ENCODE peak calls at places on chromosome 13, in four cellular contexts. J is HFFc6; H is HEK293T; R is stimulated activated CD4-positive, alpha-beta T cell treated with anti-CD3 and anti-CD28 coated beads, Interleukin-2, amount 100 ng/mL, for 24 hours. D is an unnamed sample.

GRCh38 chr13:92661406-92661805 is 565.2 kb upstream of the GPC6 start:
- DNase-seq in R (no peak), H (no peak), J (no peak), D (no peak)

GRCh38 chr13:21259571-21260455 is 83.4 kb downstream of the MRPL57 start:
- DNase-seq in J (no peak), H (no peak), R (no peak), D (no peak)

GRCh38 chr13:114257014-114257413 is 22.3 kb downstream of the CDC16 start:
- DNase-seq in R (no peak), J (no peak), H (no peak), D (no peak)

GRCh38 chr13:23715092-23715761 is 145.0 kb downstream of the TNFRSF19 start:
- DNase-seq in R (no peak), J (no peak), H (no peak), D (no peak)

GRCh38 chr13:26061947-26062346 is 10.1 kb upstream of the SHISA2 start:
- DNase-seq in R (no peak), J (peak), H (no peak), D (no peak)

GRCh38 chr13:44620057-44620456 is 43.9 kb upstream of the TSC22D1 start:
- DNase-seq in J (peak), R (no peak), H (no peak), D (no peak)

GRCh38 chr13:31846984-31847752 is 107.8 kb downstream of the RXFP2 start:
- DNase-seq in H (peak), J (no peak), R (no peak), D (no peak)

GRCh38 chr13:105410602-105411001 is 1124.9 kb downstream of the EFNB2 start:
- DNase-seq in H (peak), J (no peak), R (peak), D (no peak)

GRCh38 chr13:73056054-73056962 is 2.5 kb upstream of the KLF5 start:
- DNase-seq in H (no peak), R (no peak), J (peak), D (no peak)

GRCh38 chr13:94548382-94549240 is 47.3 kb downstream of the TGDS start:
- DNase-seq in J (no peak), R (no peak), H (no peak), D (peak)

GRCh38 chr13:41588899-41589298 is 131.5 kb downstream of the RGCC start:
- DNase-seq in R (peak), H (no peak), J (peak), D (no peak)

GRCh38 chr13:23558675-23559536 is 11.3 kb upstream of the TNFRSF19 start:
- DNase-seq in R (no peak), J (peak), H (peak), D (no peak)

GRCh38 chr13:37899753-37900152 is 30.2 kb upstream of the TRPC4 start:
- DNase-seq in J (no peak), H (no peak), R (no peak), D (no peak)

D was measured in omental fat pad.